ENCODE peak calls at places on chromosomes 11 and 22, in six cellular contexts. V, L, B, E, W and F are unnamed samples.

GRCh38 chr22:21713428-21714058 is 22.1 kb downstream of the YPEL1 start:
- DNase-seq in E (no peak), L (no peak), W (no peak), B (no peak), V (no peak), F (no peak)

GRCh38 chr11:87219266-87219665 is 181.5 kb downstream of the TMEM135 start:
- DNase-seq in L (no peak), W (no peak), V (no peak), B (no peak), E (no peak), F (no peak)

GRCh38 chr11:17508306-17508705 is 31.7 kb upstream of the ABCC8 start:
- DNase-seq in B (no peak), L (no peak), W (no peak), E (no peak), V (no peak), F (no peak)

GRCh38 chr11:117623831-117624271 is 173.2 kb downstream of the DSCAML1 start:
- DNase-seq in V (no peak), B (no peak), L (no peak), W (no peak), E (peak), F (no peak)

GRCh38 chr11:86274503-86274902 is 27.5 kb upstream of the HIKESHI start:
- DNase-seq in L (no peak), E (no peak), V (no peak), B (no peak), W (no peak), F (no peak)

GRCh38 chr22:30868663-30869385 is 99.8 kb downstream of the MORC2 start:
- DNase-seq in E (peak), B (no peak), W (peak), V (peak), L (no peak), F (no peak)

GRCh38 chr11:38460901-38461300 is 1862.9 kb upstream of the RAG2 start:
- DNase-seq in B (peak), E (peak), W (no peak), V (no peak), L (no peak), F (no peak)

GRCh38 chr11:10979529-10979928 is 121.7 kb upstream of the ZBED5 start:
- DNase-seq in E (no peak), L (no peak), W (no peak), V (no peak), B (no peak), F (no peak)

GRCh38 chr11:70272009-70272408 is 1.5 kb downstream of the PPFIA1 start:
- DNase-seq in W (no peak), L (no peak), E (no peak), B (no peak), V (no peak), F (no peak)
- H3K4me3 ChIP-seq in W (no peak), L (no peak), E (peak), B (peak), V (peak), F (no peak)

GRCh38 chr11:122637538-122637937 is 18.0 kb upstream of the UBASH3B start:
- DNase-seq in W (no peak), L (peak), B (no peak), E (no peak), V (no peak), F (peak)

GRCh38 chr11:122628691-122629555 is 26.6 kb upstream of the UBASH3B start:
- DNase-seq in L (peak), B (peak), V (peak), E (peak), W (peak), F (peak)

GRCh38 chr11:122633219-122633829 is 22.2 kb upstream of the UBASH3B start:
- DNase-seq in L (no peak), V (peak), W (no peak), B (no peak), E (no peak), F (peak)

GRCh38 chr11:122634507-122634906 is 21.0 kb upstream of the UBASH3B start:
- DNase-seq in B (no peak), V (peak), W (no peak), E (no peak), L (no peak), F (no peak)

DNA sequence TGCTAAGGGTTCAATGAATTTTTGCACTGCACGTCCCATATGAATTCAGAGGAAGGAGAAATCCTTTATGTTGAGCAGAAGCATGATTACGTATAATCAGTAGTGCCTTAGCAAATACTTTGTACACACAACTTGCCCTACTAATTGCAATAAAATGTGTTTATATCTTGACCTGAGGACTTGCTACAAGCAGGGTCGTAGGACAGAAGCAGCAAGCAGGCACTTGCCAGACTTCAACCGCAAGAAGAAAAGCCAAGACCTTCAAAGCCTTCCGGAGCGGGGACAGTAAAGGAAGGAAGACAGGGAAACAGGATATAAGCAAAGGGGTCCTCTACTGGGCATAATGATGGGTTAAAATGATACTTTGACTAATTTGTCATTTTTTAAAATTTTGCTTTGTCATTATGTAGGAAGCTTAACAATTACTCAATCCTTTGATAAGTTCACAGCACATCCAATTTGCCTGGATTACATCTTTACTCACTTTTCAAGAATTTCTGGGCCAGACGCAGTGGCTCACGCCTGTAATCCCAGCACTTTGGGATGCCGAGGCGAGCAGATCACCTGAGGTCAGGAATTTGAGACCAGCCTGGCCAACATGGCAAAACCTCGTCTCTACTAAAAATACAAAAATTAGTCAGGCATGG is 23.2 kb upstream of the UBASH3B start:
- DNase-seq in W (no peak), V (no peak), L (no peak), B (no peak), E (no peak), F (no peak)
- H3K4me3 ChIP-seq in W (no peak), V (no peak), L (no peak), B (no peak), E (no peak), F (no peak)

GRCh38 chr11:126029237-126029636 is 33.4 kb downstream of the CDON start:
- DNase-seq in V (no peak), B (no peak), E (no peak), L (no peak), W (no peak), F (no peak)
- H3K4me3 ChIP-seq in V (no peak), B (no peak), E (no peak), L (no peak), W (no peak), F (no peak)

DNA sequence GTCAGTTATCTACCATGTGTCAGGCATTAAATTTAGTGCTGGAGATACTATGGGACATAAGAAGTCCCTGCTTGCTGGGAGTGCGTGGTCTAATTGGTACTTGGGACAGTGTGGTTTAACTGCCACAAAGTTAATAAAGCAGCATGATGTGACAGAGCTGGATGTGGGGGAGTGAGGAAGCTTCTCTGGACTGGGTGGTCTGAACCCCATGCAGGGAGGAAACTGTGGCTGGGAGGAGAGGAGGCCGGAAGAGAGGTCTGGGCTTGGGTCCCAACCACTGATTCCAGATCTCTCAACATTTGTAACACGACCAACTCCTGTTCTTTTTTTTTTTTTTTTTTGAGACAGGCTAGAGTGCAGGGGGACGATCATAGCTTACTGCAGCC is 37.1 kb downstream of the ST3GAL4 start:
- DNase-seq in E (no peak), W (no peak), B (no peak), L (no peak), V (no peak), F (no peak)
- H3K4me3 ChIP-seq in E (no peak), W (no peak), B (no peak), L (no peak), V (no peak), F (no peak)

DNA sequence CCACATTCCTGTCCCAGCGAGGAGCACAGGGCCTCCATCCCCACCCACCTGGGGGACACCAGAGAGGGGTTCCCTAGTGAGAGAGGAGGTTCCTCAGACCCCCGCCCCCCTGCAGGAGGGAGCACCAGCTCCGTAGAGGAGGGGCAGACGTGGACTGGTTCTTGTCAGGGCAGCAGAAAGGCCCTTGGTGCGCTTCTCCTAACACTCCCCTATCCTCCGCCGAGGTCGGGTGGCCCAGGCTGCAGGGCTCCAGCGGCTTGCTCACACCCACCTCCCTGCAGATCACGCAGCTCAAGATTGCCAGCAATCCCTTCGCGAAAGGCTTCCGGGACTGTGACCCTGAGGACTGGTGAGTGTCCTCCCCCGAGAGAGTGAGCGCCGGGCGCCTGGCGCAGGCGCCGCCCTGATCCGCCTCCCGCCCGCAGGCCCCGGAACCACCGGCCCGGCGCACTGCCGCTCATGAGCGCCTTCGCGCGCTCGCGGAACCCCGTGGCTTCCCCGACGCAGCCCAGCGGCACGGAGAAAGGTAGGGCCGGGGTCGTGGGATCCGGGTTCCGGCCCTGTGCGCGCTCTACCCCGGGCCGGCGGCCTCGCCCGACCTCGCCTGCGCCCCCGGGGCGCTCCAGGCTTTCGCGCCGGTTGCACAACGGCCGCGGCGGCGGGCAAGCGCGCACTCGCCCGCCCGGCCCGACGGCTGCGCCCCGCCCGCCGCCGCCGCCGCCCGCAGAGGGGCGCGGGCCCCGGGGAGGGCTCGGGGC is 5.1 kb downstream of the TBX1 start:
- DNase-seq in V (no peak), E (no peak), B (no peak), L (peak), W (no peak), F (no peak)
- H3K4me3 ChIP-seq in V (peak), E (peak), B (no peak), L (no peak), W (no peak), F (no peak)

GRCh38 chr11:62337682-62338181 is 484 bp downstream of the ASRGL1 start:
- DNase-seq in B (no peak), E (peak), V (peak), W (no peak), L (no peak), F (no peak)
- H3K4me3 ChIP-seq in B (peak), E (peak), V (peak), W (peak), L (peak), F (peak)

GRCh38 chr11:125902315-125902926 is 585 bp downstream of the PUS3 start:
- DNase-seq in W (no peak), B (no peak), V (no peak), L (no peak), E (no peak), F (no peak)

GRCh38 chr11:125903753-125904659 is at the start of gene DDX25:
- DNase-seq in W (no peak), E (no peak), L (no peak), B (no peak), V (no peak), F (no peak)

GRCh38 chr11:125904678-125905077 is 370 bp downstream of the DDX25 start:
- DNase-seq in V (no peak), L (no peak), W (no peak), B (no peak), E (no peak), F (no peak)

GRCh38 chr11:125902927-125903752 is at the start of gene PUS3:
- DNase-seq in E (peak), L (peak), B (peak), W (peak), V (peak), F (peak)

GRCh38 chr11:125901872-125902271 is 1.1 kb downstream of the PUS3 start:
- DNase-seq in W (no peak), B (no peak), E (no peak), V (no peak), L (no peak), F (no peak)
- H3K4me3 ChIP-seq in W (no peak), B (no peak), E (peak), V (peak), L (no peak), F (no peak)

DNA sequence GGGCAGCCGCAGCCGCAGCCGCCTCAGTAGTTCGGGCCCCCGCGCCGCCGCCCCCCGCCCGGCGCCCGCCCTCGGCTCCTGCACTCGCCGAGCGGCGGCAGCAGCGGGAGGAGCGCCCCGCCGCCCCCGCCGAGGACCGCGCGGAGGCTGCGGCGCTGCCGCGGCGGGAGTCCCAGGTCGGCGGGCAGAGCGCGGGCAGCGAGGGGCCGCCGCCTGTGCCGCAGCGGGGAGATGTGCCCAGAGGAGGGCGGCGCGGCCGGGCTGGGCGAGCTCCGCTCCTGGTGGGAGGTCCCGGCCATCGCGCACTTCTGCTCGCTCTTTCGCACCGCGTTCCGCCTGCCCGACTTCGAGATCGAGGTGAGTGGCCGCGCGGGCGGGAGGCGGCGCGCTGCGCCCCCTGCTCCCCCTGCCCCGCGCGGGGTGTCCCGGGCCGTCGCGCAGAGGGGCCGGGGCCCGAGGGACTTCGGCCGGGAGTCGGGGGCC is 334 bp downstream of the CECR2 start:
- DNase-seq in E (peak), V (peak), L (no peak), B (no peak), W (no peak), F (no peak)
- H3K4me3 ChIP-seq in E (peak), V (peak), L (no peak), B (no peak), W (peak), F (no peak)